ENCODE peak calls at places on chromosome 7, in seven cellular contexts. One of them, this sample, is unnamed.

GRCh38 chr7:101678713-101679112 is 49.6 kb upstream of the MYL10 start:
- DNase-seq in fibroblast of lung: peak
- DNase-seq in thoracic aorta: no peak
- DNase-seq in tibial nerve: no peak
- DNase-seq in heart left ventricle: peak
- DNase-seq in mammary epithelial cell: peak
- DNase-seq in fibroblast of the aortic adventitia: peak
- DNase-seq in this sample: peak

GRCh38 chr7:23894891-23895569 is 185.0 kb downstream of the STK31 start:
- DNase-seq in fibroblast of lung: no peak
- DNase-seq in thoracic aorta: no peak
- DNase-seq in tibial nerve: no peak
- DNase-seq in heart left ventricle: no peak
- DNase-seq in mammary epithelial cell: no peak
- DNase-seq in fibroblast of the aortic adventitia: no peak
- DNase-seq in this sample: no peak

GRCh38 chr7:18861514-18861913 is 255.9 kb downstream of the TWIST1 start:
- DNase-seq in fibroblast of lung: peak
- DNase-seq in thoracic aorta: no peak
- DNase-seq in tibial nerve: no peak
- DNase-seq in heart left ventricle: no peak
- DNase-seq in mammary epithelial cell: peak
- DNase-seq in fibroblast of the aortic adventitia: peak
- DNase-seq in this sample: peak

GRCh38 chr7:68744036-68744435 is 854.2 kb upstream of the AUTS2 start:
- DNase-seq in fibroblast of lung: no peak
- DNase-seq in thoracic aorta: no peak
- DNase-seq in tibial nerve: no peak
- DNase-seq in heart left ventricle: no peak
- DNase-seq in mammary epithelial cell: no peak
- DNase-seq in fibroblast of the aortic adventitia: no peak
- DNase-seq in this sample: no peak

GRCh38 chr7:83072576-83073517 is 89.8 kb downstream of the PCLO start:
- DNase-seq in fibroblast of lung: peak
- DNase-seq in thoracic aorta: no peak
- DNase-seq in tibial nerve: no peak
- DNase-seq in heart left ventricle: no peak
- DNase-seq in mammary epithelial cell: peak
- DNase-seq in fibroblast of the aortic adventitia: no peak
- DNase-seq in this sample: no peak

GRCh38 chr7:90900640-90901353 is 304.7 kb downstream of the CDK14 start:
- DNase-seq in fibroblast of lung: no peak
- DNase-seq in thoracic aorta: no peak
- DNase-seq in tibial nerve: no peak
- DNase-seq in heart left ventricle: no peak
- DNase-seq in mammary epithelial cell: no peak
- DNase-seq in fibroblast of the aortic adventitia: no peak
- DNase-seq in this sample: no peak

GRCh38 chr7:68733219-68734143 is 864.8 kb upstream of the AUTS2 start:
- DNase-seq in fibroblast of lung: no peak
- DNase-seq in thoracic aorta: no peak
- DNase-seq in tibial nerve: no peak
- DNase-seq in heart left ventricle: no peak
- DNase-seq in mammary epithelial cell: no peak
- DNase-seq in fibroblast of the aortic adventitia: no peak
- DNase-seq in this sample: no peak

GRCh38 chr7:54841772-54842707 is 83.0 kb upstream of the SEC61G start:
- DNase-seq in fibroblast of lung: peak
- DNase-seq in thoracic aorta: no peak
- DNase-seq in tibial nerve: no peak
- DNase-seq in heart left ventricle: no peak
- DNase-seq in mammary epithelial cell: no peak
- DNase-seq in fibroblast of the aortic adventitia: peak
- DNase-seq in this sample: no peak

GRCh38 chr7:13821152-13821787 is 168.2 kb downstream of the ETV1 start:
- DNase-seq in fibroblast of lung: peak
- DNase-seq in thoracic aorta: no peak
- DNase-seq in tibial nerve: no peak
- DNase-seq in heart left ventricle: no peak
- DNase-seq in mammary epithelial cell: peak
- DNase-seq in fibroblast of the aortic adventitia: peak
- DNase-seq in this sample: no peak

GRCh38 chr7:1567082-1567771 is 2.6 kb downstream of the PSMG3 start:
- DNase-seq in fibroblast of lung: peak
- DNase-seq in thoracic aorta: no peak
- DNase-seq in tibial nerve: peak
- DNase-seq in heart left ventricle: no peak
- DNase-seq in mammary epithelial cell: no peak
- DNase-seq in fibroblast of the aortic adventitia: peak
- DNase-seq in this sample: peak

GRCh38 chr7:39248041-39248692 is 270.5 kb downstream of the POU6F2 start:
- DNase-seq in fibroblast of lung: no peak
- DNase-seq in thoracic aorta: no peak
- DNase-seq in tibial nerve: no peak
- DNase-seq in heart left ventricle: no peak
- DNase-seq in mammary epithelial cell: no peak
- DNase-seq in fibroblast of the aortic adventitia: no peak
- DNase-seq in this sample: no peak

GRCh38 chr7:83468251-83468739 is 180.6 kb downstream of the SEMA3E start:
- DNase-seq in fibroblast of lung: peak
- DNase-seq in thoracic aorta: peak
- DNase-seq in tibial nerve: peak
- DNase-seq in heart left ventricle: peak
- DNase-seq in mammary epithelial cell: peak
- DNase-seq in fibroblast of the aortic adventitia: peak
- DNase-seq in this sample: peak

GRCh38 chr7:11625669-11626068 is 206.3 kb downstream of the THSD7A start:
- DNase-seq in fibroblast of lung: peak
- DNase-seq in thoracic aorta: no peak
- DNase-seq in tibial nerve: no peak
- DNase-seq in heart left ventricle: peak
- DNase-seq in mammary epithelial cell: no peak
- DNase-seq in fibroblast of the aortic adventitia: peak
- DNase-seq in this sample: peak

GRCh38 chr7:106238830-106239229 is 46.0 kb downstream of the NAMPT start:
- DNase-seq in fibroblast of lung: no peak
- DNase-seq in thoracic aorta: no peak
- DNase-seq in tibial nerve: no peak
- DNase-seq in heart left ventricle: no peak
- DNase-seq in mammary epithelial cell: no peak
- DNase-seq in fibroblast of the aortic adventitia: no peak
- DNase-seq in this sample: no peak

GRCh38 chr7:101700424-101700823 is 71.3 kb upstream of the MYL10 start:
- DNase-seq in fibroblast of lung: no peak
- DNase-seq in thoracic aorta: no peak
- DNase-seq in tibial nerve: no peak
- DNase-seq in heart left ventricle: no peak
- DNase-seq in mammary epithelial cell: no peak
- DNase-seq in fibroblast of the aortic adventitia: no peak
- DNase-seq in this sample: no peak

GRCh38 chr7:134693256-134693655 is 46.6 kb downstream of the BPGM start:
- DNase-seq in fibroblast of lung: peak
- DNase-seq in thoracic aorta: peak
- DNase-seq in tibial nerve: no peak
- DNase-seq in heart left ventricle: no peak
- DNase-seq in mammary epithelial cell: peak
- DNase-seq in fibroblast of the aortic adventitia: peak
- DNase-seq in this sample: peak

GRCh38 chr7:34760271-34760670 is 102.3 kb downstream of the NPSR1 start:
- DNase-seq in fibroblast of lung: no peak
- DNase-seq in thoracic aorta: no peak
- DNase-seq in tibial nerve: no peak
- DNase-seq in heart left ventricle: no peak
- DNase-seq in mammary epithelial cell: no peak
- DNase-seq in fibroblast of the aortic adventitia: no peak
- DNase-seq in this sample: no peak

GRCh38 chr7:26500749-26501352 is 209.2 kb downstream of the SNX10 start:
- DNase-seq in fibroblast of lung: peak
- DNase-seq in thoracic aorta: no peak
- DNase-seq in tibial nerve: no peak
- DNase-seq in heart left ventricle: no peak
- DNase-seq in mammary epithelial cell: peak
- DNase-seq in fibroblast of the aortic adventitia: peak
- DNase-seq in this sample: no peak
- TF ChIP-seq CTCF in fibroblast of lung: peak
- TF ChIP-seq CTCF in thoracic aorta: no peak
- TF ChIP-seq CTCF in tibial nerve: no peak
- TF ChIP-seq CTCF in heart left ventricle: no peak
- TF ChIP-seq CTCF in mammary epithelial cell: peak
- TF ChIP-seq CTCF in fibroblast of the aortic adventitia: peak
- TF ChIP-seq CTCF in this sample: peak

DNA sequence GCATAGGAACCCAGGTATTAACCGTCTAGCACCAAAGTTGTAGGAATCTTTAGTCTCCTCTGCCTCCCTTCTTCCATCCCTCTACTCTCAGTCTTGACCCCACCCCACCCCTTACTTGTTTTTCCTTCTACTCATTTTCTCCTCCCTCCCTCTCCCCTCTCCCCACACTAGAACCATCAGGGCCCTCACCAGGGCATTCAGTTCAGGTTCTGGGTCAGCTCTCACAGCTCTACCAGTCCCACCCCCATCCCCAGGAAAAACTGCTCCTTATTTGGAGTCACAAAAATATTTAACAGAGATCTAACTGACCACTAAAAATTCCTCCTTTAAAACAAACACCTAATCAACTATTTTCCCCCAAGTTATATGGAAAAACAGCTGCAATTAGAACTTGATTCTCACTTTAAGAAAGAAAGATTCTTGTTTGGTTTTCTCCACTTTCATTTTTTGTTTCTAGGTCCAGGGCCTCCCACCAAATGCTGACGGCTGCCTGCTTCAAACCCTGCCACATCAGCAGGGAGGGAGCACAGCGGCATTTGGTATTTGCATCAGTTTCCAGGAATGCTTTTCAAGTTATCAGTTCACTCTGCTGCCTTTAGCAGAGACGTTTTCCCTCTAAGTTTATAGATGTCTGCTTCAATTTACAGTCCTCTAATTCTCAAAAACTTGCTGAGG is 2.8 kb upstream of the COL1A2 start:
- DNase-seq in fibroblast of lung: peak
- DNase-seq in thoracic aorta: no peak
- DNase-seq in tibial nerve: no peak
- DNase-seq in heart left ventricle: peak
- DNase-seq in mammary epithelial cell: no peak
- DNase-seq in fibroblast of the aortic adventitia: peak
- DNase-seq in this sample: no peak
- H3K4me3 ChIP-seq in fibroblast of lung: peak
- H3K4me3 ChIP-seq in thoracic aorta: peak
- H3K4me3 ChIP-seq in tibial nerve: no peak
- H3K4me3 ChIP-seq in heart left ventricle: no peak
- H3K4me3 ChIP-seq in mammary epithelial cell: no peak
- H3K4me3 ChIP-seq in fibroblast of the aortic adventitia: peak
- H3K4me3 ChIP-seq in this sample: no peak

DNA sequence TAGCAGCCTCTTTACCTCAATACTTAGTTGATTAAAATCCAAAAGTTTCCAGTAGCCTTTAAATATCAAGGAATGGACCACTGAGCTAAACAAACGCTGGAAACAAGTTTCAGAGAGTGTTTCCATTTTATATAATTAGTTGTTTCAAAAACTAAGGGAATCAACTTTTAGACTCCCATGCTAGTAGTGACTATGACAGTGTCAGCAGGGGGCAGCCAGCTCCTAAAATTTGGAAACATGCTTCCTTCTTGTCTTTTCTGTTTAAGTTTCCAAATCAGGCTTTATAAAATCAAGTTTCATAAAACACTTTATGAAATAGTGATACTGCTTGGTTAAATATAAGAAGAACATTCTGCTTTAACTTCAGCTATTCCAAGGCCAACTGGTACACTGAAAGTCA is 138.2 kb upstream of the TMEM229A start:
- DNase-seq in fibroblast of lung: peak
- DNase-seq in thoracic aorta: no peak
- DNase-seq in tibial nerve: no peak
- DNase-seq in heart left ventricle: no peak
- DNase-seq in mammary epithelial cell: peak
- DNase-seq in fibroblast of the aortic adventitia: no peak
- DNase-seq in this sample: no peak
- TF ChIP-seq CTCF in fibroblast of lung: peak
- TF ChIP-seq CTCF in thoracic aorta: no peak
- TF ChIP-seq CTCF in tibial nerve: no peak
- TF ChIP-seq CTCF in heart left ventricle: peak
- TF ChIP-seq CTCF in mammary epithelial cell: peak
- TF ChIP-seq CTCF in fibroblast of the aortic adventitia: peak
- TF ChIP-seq CTCF in this sample: peak

GRCh38 chr7:27198871-27199801 is 755 bp downstream of the HOXA13 start:
- DNase-seq in fibroblast of lung: no peak
- DNase-seq in thoracic aorta: no peak
- DNase-seq in tibial nerve: no peak
- DNase-seq in heart left ventricle: no peak
- DNase-seq in mammary epithelial cell: peak
- DNase-seq in fibroblast of the aortic adventitia: no peak
- DNase-seq in this sample: no peak
- H3K4me3 ChIP-seq in fibroblast of lung: no peak
- H3K4me3 ChIP-seq in thoracic aorta: peak
- H3K4me3 ChIP-seq in tibial nerve: peak
- H3K4me3 ChIP-seq in heart left ventricle: peak
- H3K4me3 ChIP-seq in mammary epithelial cell: no peak
- H3K4me3 ChIP-seq in fibroblast of the aortic adventitia: no peak
- H3K4me3 ChIP-seq in this sample: no peak